ENCODE peak calls at places on chromosomes 11 and 22, in six cellular contexts. G is fibroblast of lung, S is MM.1S, D is GM23338, N is neural progenitor cell, A is K562. E is an unnamed sample.

GRCh38 chr11:2886191-2886894 is 768 bp upstream of the CDKN1C start:
- DNase-seq in N (peak; percentile 85), D (peak; percentile 65), G (peak; percentile 42), A (peak; percentile 31), S (no peak), E (no peak)

GRCh38 chr11:60915250-60915914 is 1.4 kb downstream of the TMEM109 start:
- DNase-seq in A (peak; percentile 27), N (peak; percentile 94), G (peak; percentile 62), D (peak; percentile 85), S (peak; percentile 87), E (no peak)

GRCh38 chr11:103471546-103471945 is 362.3 kb downstream of the DYNC2H1 start:
- DNase-seq in N (no peak), A (no peak), D (no peak), G (no peak), S (peak; percentile 2), E (no peak)

GRCh38 chr11:12089473-12089872 is 20.9 kb upstream of the MICAL2 start:
- DNase-seq in A (no peak), D (no peak), G (no peak), S (no peak), N (no peak), E (no peak)

GRCh38 chr11:77506857-77507256 is 33.0 kb upstream of the PAK1 start:
- DNase-seq in N (no peak), A (peak; percentile 6), S (no peak), D (no peak), G (no peak), E (peak; percentile 60)

GRCh38 chr11:94117871-94118270 is 10.8 kb upstream of the PANX1 start:
- DNase-seq in G (no peak), A (no peak), S (no peak), N (no peak), D (no peak), E (no peak)

GRCh38 chr11:10382518-10382917 is 72.5 kb upstream of the AMPD3 start:
- DNase-seq in N (no peak), D (peak; percentile 80), G (no peak), A (peak; percentile 70), S (no peak), E (no peak)

GRCh38 chr11:101807521-101807920 is 107.3 kb upstream of the CEP126 start:
- DNase-seq in D (no peak), S (no peak), A (no peak), G (peak; percentile 5), N (no peak), E (no peak)

GRCh38 chr11:9277176-9277575 is 12.0 kb upstream of the DENND5A start:
- DNase-seq in D (no peak), S (no peak), G (no peak), A (no peak), N (no peak), E (no peak)

GRCh38 chr11:28038775-28039174 is 69.2 kb downstream of the KIF18A start:
- DNase-seq in S (no peak), G (no peak), A (no peak), D (no peak), N (no peak), E (no peak)

GRCh38 chr11:129815596-129816461 is at the start of gene TMEM45B:
- DNase-seq in G (no peak), D (peak; percentile 67), N (peak; percentile 56), S (no peak), A (no peak), E (no peak)

GRCh38 chr11:130301002-130301401 is 13.7 kb downstream of the ZBTB44 start:
- DNase-seq in S (no peak), D (peak; percentile 23), N (no peak), A (no peak), G (no peak), E (no peak)

GRCh38 chr11:64409707-64410395 is 50.9 kb downstream of the RPS6KA4 start:
- DNase-seq in S (no peak), G (peak; percentile 36), N (no peak), D (peak; percentile 34), A (no peak), E (no peak)

GRCh38 chr22:21775061-21775460 is 39.5 kb upstream of the YPEL1 start:
- DNase-seq in D (no peak), A (no peak), N (no peak), G (no peak), S (no peak), E (no peak)

GRCh38 chr11:3797329-3798090 is at the start of gene NUP98:
- DNase-seq in S (peak; percentile 99), D (peak; percentile 99), N (peak; percentile 100), G (peak; percentile 100), A (peak; percentile 100), E (peak; percentile 95)

GRCh38 chr11:70433966-70434812 is 35.9 kb downstream of the CTTN start:
- DNase-seq in N (no peak), G (no peak), S (no peak), A (no peak), D (no peak), E (no peak)

GRCh38 chr11:22703561-22703960 is 37.1 kb downstream of the GAS2 start:
- DNase-seq in G (no peak), A (no peak), S (no peak), N (no peak), D (no peak), E (no peak)

GRCh38 chr11:119047205-119047604 is 9.8 kb downstream of the HYOU1 start:
- DNase-seq in G (no peak), D (no peak), A (no peak), S (no peak), N (no peak), E (no peak)
- H3K36me3 ChIP-seq in G (peaks cover 32% of the 10 kb centered on the region), D (peaks cover 34% of the 10 kb centered on the region), A (peaks cover 79% of the 10 kb centered on the region), S (peaks cover 19% of the 10 kb centered on the region), N (no peaks in the 10 kb centered on the region), E (peaks cover 54% of the 10 kb centered on the region)

GRCh38 chr11:16603245-16603644 is 135.2 kb upstream of the C11orf58 start:
- DNase-seq in N (peak; percentile 24), S (no peak), D (peak; percentile 23), G (no peak), A (peak; percentile 72), E (no peak)

GRCh38 chr11:16604784-16605439 is 133.5 kb upstream of the C11orf58 start:
- DNase-seq in A (peak; percentile 91), N (peak; percentile 72), G (peak; percentile 49), S (peak; percentile 34), D (peak; percentile 53), E (no peak)

GRCh38 chr11:16605971-16606783 is 132.3 kb upstream of the C11orf58 start:
- DNase-seq in N (peak; percentile 92), D (peak; percentile 88), A (peak; percentile 94), S (peak; percentile 85), G (peak; percentile 94), E (peak; percentile 56)

GRCh38 chr11:16605440-16605970 is 132.9 kb upstream of the C11orf58 start:
- DNase-seq in G (peak; percentile 51), N (peak; percentile 67), A (peak; percentile 63), S (peak; percentile 16), D (peak; percentile 74), E (no peak)

GRCh38 chr11:16603890-16604783 is 134.3 kb upstream of the C11orf58 start:
- DNase-seq in G (peak; percentile 55), S (peak; percentile 32), A (peak; percentile 83), N (peak; percentile 64), D (peak; percentile 62), E (no peak)
- TF ChIP-seq EZH2 in G (no peak), S (no peak), A (no peak), N (peak; percentile 75), D (peak; percentile 72), E (no peak)

GRCh38 chr22:23709107-23709506 is 18.3 kb downstream of the RGL4 start:
- DNase-seq in S (no peak), D (no peak), N (no peak), A (no peak), G (no peak), E (no peak)
- H3K36me3 ChIP-seq in S (peaks cover 12% of the 10 kb centered on the region), D (peaks cover 62% of the 10 kb centered on the region), N (no peaks in the 10 kb centered on the region), A (peaks cover 89% of the 10 kb centered on the region), G (peaks cover 3% of the 10 kb centered on the region), E (peaks cover 42% of the 10 kb centered on the region)

GRCh38 chr11:114058871-114059277 is 637 bp upstream of the ZBTB16 start:
- DNase-seq in N (peak; percentile 62), A (no peak), G (no peak), S (no peak), D (peak; percentile 57), E (no peak)

GRCh38 chr11:114059984-114060401 is 482 bp downstream of the ZBTB16 start:
- DNase-seq in D (peak; percentile 53), S (no peak), A (peak; percentile 38), N (peak; percentile 75), G (peak; percentile 53), E (no peak)

GRCh38 chr11:114060402-114061052 is 1.0 kb downstream of the ZBTB16 start:
- DNase-seq in N (peak; percentile 65), G (no peak), D (peak; percentile 51), S (no peak), A (no peak), E (no peak)

GRCh38 chr11:114058026-114058706 is 1.3 kb upstream of the ZBTB16 start:
- DNase-seq in S (no peak), G (peak; percentile 72), A (no peak), N (peak; percentile 65), D (peak; percentile 61), E (no peak)

DNA sequence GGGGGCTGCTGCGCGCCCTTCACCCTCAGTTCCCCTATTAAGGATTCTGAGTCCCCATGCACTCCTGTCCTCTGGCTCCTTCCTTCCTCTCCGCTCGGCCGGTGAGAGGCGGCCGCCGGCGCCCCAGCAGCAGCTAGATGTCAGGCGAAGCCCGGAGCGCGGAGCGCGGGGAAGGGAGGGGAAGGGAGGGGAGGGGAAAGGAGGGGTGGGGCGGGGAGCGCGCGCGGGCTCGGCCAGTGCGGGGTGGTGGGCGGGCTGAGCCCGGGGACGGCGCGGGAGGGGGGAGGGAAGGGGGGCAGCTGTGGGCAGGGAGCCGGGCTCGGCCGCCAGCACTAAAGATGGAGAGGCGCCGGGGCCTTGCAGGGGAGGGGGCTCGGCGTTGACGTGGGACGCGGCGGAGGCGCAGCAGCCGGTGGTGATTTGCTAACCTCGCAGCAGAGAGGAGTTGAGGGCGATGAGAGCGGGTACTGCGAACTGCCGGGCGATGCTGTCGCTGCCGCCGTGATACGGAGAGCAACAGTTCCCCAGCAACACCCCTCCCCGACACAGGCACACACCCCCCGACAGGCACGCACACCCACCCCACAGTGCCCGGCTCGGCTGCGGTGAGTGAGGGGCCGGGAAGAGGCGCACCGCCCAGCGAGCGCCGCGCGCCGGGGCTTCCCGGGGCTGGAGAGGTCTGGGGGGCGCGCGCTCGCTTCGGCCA is at the start of gene ZBTB16:
- DNase-seq in A (peak; percentile 21), G (peak; percentile 95), S (no peak), D (peak; percentile 92), N (peak; percentile 95), E (no peak)
- TF ChIP-seq EZH2 in A (no peak), G (peak; percentile 74), S (no peak), D (no peak), N (no peak), E (no peak)

DNA sequence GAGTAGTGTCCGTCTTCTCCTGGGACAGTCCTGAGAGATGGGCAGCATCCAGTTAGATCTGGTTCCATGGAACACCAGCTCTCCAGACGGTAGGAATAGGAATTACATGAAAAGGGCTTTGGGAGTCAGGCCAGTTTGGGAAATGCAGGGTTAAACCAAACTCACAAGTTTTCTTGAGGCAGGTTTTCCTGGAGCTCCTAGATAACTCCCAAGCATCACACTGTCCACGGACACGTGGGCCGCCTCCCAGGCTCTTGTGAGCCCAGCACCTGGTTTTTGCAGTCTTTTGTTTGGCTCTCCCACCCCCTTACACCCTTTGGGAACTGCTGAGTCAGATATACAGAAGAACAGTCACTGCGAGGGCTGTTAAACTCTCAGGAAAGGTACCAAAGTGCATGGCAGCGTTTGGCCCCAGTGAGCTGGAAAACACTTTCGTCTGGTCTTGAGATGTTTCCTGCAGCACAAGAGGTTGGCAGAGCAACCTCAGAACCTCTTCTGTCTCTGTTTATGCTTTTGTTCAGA is 90.0 kb downstream of the BCR start:
- DNase-seq in A (peak; percentile 77), D (peak; percentile 57), G (peak; percentile 27), N (peak; percentile 34), S (no peak), E (no peak)
- H3K36me3 ChIP-seq in A (peaks cover 93% of the 10 kb centered on the region), D (peaks cover 3% of the 10 kb centered on the region), G (peaks cover 14% of the 10 kb centered on the region), N (no peaks in the 10 kb centered on the region), S (peaks cover 3% of the 10 kb centered on the region), E (peaks cover 39% of the 10 kb centered on the region)

GRCh38 chr11:65898656-65899355 is 1.4 kb downstream of the FOSL1 start:
- DNase-seq in A (no peak), D (no peak), G (peak; percentile 30), S (no peak), N (no peak), E (no peak)
- TF ChIP-seq EZH2 in A (no peak), D (no peak), G (no peak), S (no peak), N (no peak), E (no peak)